ENCODE peak calls at places on chromosome 22, in four cellular contexts. N, X, G and R are unnamed samples.

GRCh38 chr22:25843660-25844275 is 101.8 kb downstream of the MYO18B start:
- DNase-seq in G (no peak), N (no peak), X (no peak), R (no peak)

GRCh38 chr22:42617155-42617983 is 2.7 kb upstream of the POLDIP3 start:
- DNase-seq in N (no peak), X (no peak), G (no peak), R (no peak)

GRCh38 chr22:35971418-35972119 is 57.1 kb downstream of the RBFOX2 start:
- DNase-seq in G (no peak), N (no peak), X (peak; percentile 58), R (no peak)

GRCh38 chr22:23169032-23169384 is 11.3 kb upstream of the BCR start:
- DNase-seq in X (no peak), N (no peak), G (no peak), R (no peak)

GRCh38 chr22:16965083-16965482 is 42.9 kb downstream of the GAB4 start:
- DNase-seq in N (no peak), G (no peak), X (no peak), R (no peak)

GRCh38 chr22:33472462-33473344 is 414.5 kb upstream of the SYN3 start:
- DNase-seq in G (no peak), N (peak; percentile 78), X (no peak), R (no peak)

GRCh38 chr22:19958083-19959042 is 16.7 kb upstream of the TXNRD2 start:
- DNase-seq in G (no peak), N (no peak), X (no peak), R (peak; percentile 10)

GRCh38 chr22:40628354-40629042 is 8.0 kb downstream of the MRTFA start:
- DNase-seq in X (no peak), N (peak; percentile 57), G (no peak), R (no peak)

GRCh38 chr22:23743303-23743705 is 7.6 kb downstream of the ZNF70 start:
- DNase-seq in G (no peak), X (no peak), N (no peak), R (no peak)

GRCh38 chr22:24580276-24580675 is 12.6 kb downstream of the LRRC75B start:
- DNase-seq in G (no peak), X (no peak), N (no peak), R (no peak)

GRCh38 chr22:17576475-17576874 is 13.2 kb downstream of the SLC25A18 start:
- DNase-seq in X (no peak), N (no peak), G (peak; percentile 32), R (no peak)

GRCh38 chr22:40441761-40442364 is 71.5 kb downstream of the SGSM3 start:
- DNase-seq in N (no peak), X (no peak), G (no peak), R (no peak)

GRCh38 chr22:35092146-35092805 is 26.3 kb downstream of the ISX start:
- DNase-seq in N (no peak), G (no peak), X (no peak), R (no peak)

GRCh38 chr22:39997421-39997820 is 2.7 kb downstream of the FAM83F start:
- DNase-seq in N (no peak), G (no peak), X (no peak), R (no peak)

GRCh38 chr22:41772645-41773044 is 27.8 kb upstream of the CCDC134 start:
- DNase-seq in X (peak; percentile 25), G (no peak), N (no peak), R (no peak)

GRCh38 chr22:20658433-20659222 is 115.3 kb upstream of the SERPIND1 start:
- DNase-seq in N (no peak), X (no peak), G (no peak), R (no peak)

GRCh38 chr22:39205344-39206021 is 39.3 kb downstream of the PDGFB start:
- DNase-seq in N (no peak), X (peak; percentile 28), G (peak; percentile 61), R (no peak)

GRCh38 chr22:40231618-40232313 is 54.0 kb downstream of the TNRC6B start:
- DNase-seq in X (no peak), N (no peak), G (no peak), R (no peak)

GRCh38 chr22:47175151-47175760 is 412.8 kb downstream of the TBC1D22A start:
- DNase-seq in G (no peak), X (no peak), N (no peak), R (peak; percentile 7)

GRCh38 chr22:38033522-38034277 is 23.5 kb upstream of the PICK1 start:
- DNase-seq in G (no peak), N (no peak), X (no peak), R (no peak)

GRCh38 chr22:45844949-45845613 is 131.9 kb downstream of the WNT7B start:
- DNase-seq in N (no peak), G (no peak), X (no peak), R (no peak)

GRCh38 chr22:31451709-31452571 is 37.7 kb downstream of the EIF4ENIF1 start:
- DNase-seq in N (peak; percentile 15), X (peak; percentile 57), G (peak; percentile 27), R (no peak)

GRCh38 chr22:39662677-39663034 is 92.1 kb downstream of the CACNA1I start:
- DNase-seq in N (no peak), G (no peak), X (no peak), R (no peak)

GRCh38 chr22:47187558-47187957 is 425.1 kb downstream of the TBC1D22A start:
- DNase-seq in X (no peak), N (no peak), G (no peak), R (no peak)

GRCh38 chr22:20403779-20404140 is 9.8 kb downstream of the ZNF74 start:
- DNase-seq in N (no peak), X (no peak), G (no peak), R (no peak)

GRCh38 chr22:46058591-46059519 is 81.9 kb upstream of the WNT7B start:
- DNase-seq in N (no peak), G (no peak), X (no peak), R (peak; percentile 10)

GRCh38 chr22:33896154-33896800 is 24.0 kb downstream of the LARGE1 start:
- DNase-seq in N (no peak), X (no peak), G (no peak), R (no peak)

GRCh38 chr22:18064636-18065035 is 13.2 kb upstream of the PEX26 start:
- DNase-seq in G (no peak), N (no peak), X (no peak), R (no peak)

GRCh38 chr22:25061605-25062377 is 109.3 kb downstream of the KIAA1671 start:
- DNase-seq in N (no peak), X (no peak), G (no peak), R (no peak)

GRCh38 chr22:42132457-42132856 is 1.8 kb upstream of the CYP2D6 start:
- DNase-seq in G (no peak), X (no peak), N (no peak), R (no peak)

GRCh38 chr22:35135165-35135564 is 69.2 kb downstream of the ISX start:
- DNase-seq in G (no peak), X (no peak), N (no peak), R (no peak)

GRCh38 chr22:32323513-32324164 is 34.0 kb upstream of the RFPL3 start:
- DNase-seq in G (no peak), N (no peak), X (no peak), R (no peak)

GRCh38 chr22:42168476-42168875 is 37.9 kb upstream of the CYP2D6 start:
- DNase-seq in N (no peak), G (no peak), X (no peak), R (no peak)

GRCh38 chr22:27224485-27225364 is 567.3 kb downstream of the MIAT start:
- DNase-seq in N (no peak), G (no peak), X (no peak), R (no peak)
- TF ChIP-seq TCF7 in N (no peak), G (no peak), X (no peak), R (no peak)

DNA sequence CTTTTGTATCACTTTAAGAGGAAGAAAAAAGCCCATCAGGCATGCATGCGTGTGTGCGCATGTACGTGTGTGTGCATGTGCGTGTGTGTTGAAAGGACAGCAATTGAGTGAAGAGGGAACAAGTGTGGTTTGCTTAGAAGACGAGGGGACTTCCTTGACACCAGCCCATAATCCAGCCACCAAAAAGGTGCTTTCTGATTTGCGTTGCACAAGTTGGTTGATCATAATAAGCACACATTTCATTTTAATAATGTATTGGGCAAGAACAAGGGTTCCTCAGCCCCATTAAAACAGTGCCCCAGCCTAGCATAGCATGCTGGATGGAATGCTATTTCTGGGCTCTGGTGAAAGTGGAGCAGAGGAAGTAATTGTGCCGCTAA is 493.1 kb downstream of the MIAT start:
- DNase-seq in N (no peak), G (no peak), X (no peak), R (no peak)
- TF ChIP-seq TCF7 in N (no peak), G (no peak), X (no peak), R (no peak)

DNA sequence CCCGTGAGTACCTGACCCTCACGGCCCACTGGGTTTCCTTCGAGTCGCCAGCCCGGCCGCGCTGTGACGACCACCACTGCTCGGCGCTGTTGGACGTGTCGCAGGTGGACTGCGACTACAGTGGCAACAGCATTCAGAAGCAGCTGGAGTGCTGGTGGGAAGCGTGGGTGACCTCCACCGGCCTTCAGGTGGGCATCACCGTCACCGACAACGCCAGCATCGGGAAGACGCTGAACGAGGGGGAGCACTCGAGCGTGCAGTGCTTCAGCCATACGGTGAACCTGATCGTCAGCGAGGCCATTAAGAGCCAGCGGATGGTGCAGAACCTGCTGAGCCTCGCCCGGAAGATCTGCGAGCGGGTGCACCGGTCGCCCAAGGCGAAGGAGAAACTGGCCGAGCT is 32.2 kb downstream of the ZBED4 start:
- DNase-seq in N (no peak), G (no peak), X (no peak), R (no peak)
- TF ChIP-seq TCF7 in N (no peak), G (no peak), X (no peak), R (no peak)

GRCh38 chr22:29716814-29717213 is 3.0 kb upstream of the CABP7 start:
- DNase-seq in X (peak; percentile 84), G (peak; percentile 70), N (no peak), R (peak; percentile 89)

GRCh38 chr22:29719894-29720645 is at the start of gene CABP7:
- DNase-seq in X (no peak), N (no peak), G (no peak), R (no peak)

GRCh38 chr22:29720824-29721323 is 1.1 kb downstream of the CABP7 start:
- DNase-seq in X (no peak), N (no peak), G (no peak), R (no peak)

GRCh38 chr22:29717789-29718188 is 2.0 kb upstream of the CABP7 start:
- DNase-seq in N (no peak), X (no peak), G (no peak), R (no peak)

GRCh38 chr22:29718949-29719893 is 582 bp upstream of the CABP7 start:
- DNase-seq in X (no peak), N (no peak), G (no peak), R (no peak)
- TF ChIP-seq TCF7 in X (no peak), N (no peak), G (no peak), R (no peak)

GRCh38 chr22:44814266-44815098 is 62.1 kb downstream of the ARHGAP8 start:
- DNase-seq in N (no peak), X (no peak), G (no peak), R (no peak)
- TF ChIP-seq TCF7 in N (no peak), X (no peak), G (no peak), R (no peak)